ENCODE peak calls at places on chromosomes 2 and 18, in five cellular contexts. Y is Calu3; P is activated naive CD4-positive, alpha-beta T cell; F is left ventricle myocardium superior; C is iPS-NIHi11. W is an unnamed sample.

GRCh38 chr2:230134496-230135073 is 65.9 kb upstream of the SLC16A14 start:
- DNase-seq in Y (no peak), P (no peak), F (no peak), C (no peak), W (no peak)

GRCh38 chr2:119760876-119761275 is 1.2 kb downstream of the PTPN4 start:
- DNase-seq in Y (no peak), P (no peak), F (no peak), C (no peak), W (no peak)

GRCh38 chr18:11981383-11981632 is at the start of gene IMPA2:
- DNase-seq in Y (no peak), P (no peak), F (no peak), C (no peak), W (no peak)

GRCh38 chr2:167383610-167384194 is 495.4 kb downstream of the XIRP2 start:
- DNase-seq in Y (no peak), P (no peak), F (no peak), C (no peak), W (no peak)

GRCh38 chr2:112056626-112056987 is 1.5 kb downstream of the TMEM87B start:
- DNase-seq in Y (no peak), P (no peak), F (no peak), C (no peak), W (no peak)

GRCh38 chr2:215904101-215904500 is 109.2 kb downstream of the MREG start:
- DNase-seq in Y (no peak), P (no peak), F (no peak), C (no peak), W (no peak)

GRCh38 chr2:127675335-127676261 is at the start of gene LIMS2:
- DNase-seq in Y (peak; percentile 34), P (no peak), F (peak; percentile 78), C (peak; percentile 81), W (peak; percentile 52)

GRCh38 chr2:217142649-217143266 is 282.9 kb upstream of the TNP1 start:
- DNase-seq in Y (peak; percentile 56), P (no peak), F (no peak), C (peak; percentile 22), W (peak; percentile 69)

GRCh38 chr2:216696751-216697560 is 1.6 kb upstream of the IGFBP5 start:
- DNase-seq in Y (peak; percentile 35), P (no peak), F (no peak), C (no peak), W (no peak)

GRCh38 chr2:147989809-147990403 is 30.6 kb downstream of the ORC4 start:
- DNase-seq in Y (peak; percentile 13), P (no peak), F (no peak), C (peak; percentile 38), W (no peak)

GRCh38 chr2:237194081-237194480 is 108.4 kb downstream of the COPS8 start:
- DNase-seq in Y (no peak), P (no peak), F (no peak), C (no peak), W (no peak)

GRCh38 chr2:88055049-88055435 is 541 bp downstream of the KRCC1 start:
- DNase-seq in Y (no peak), P (no peak), F (no peak), C (peak; percentile 37), W (no peak)

GRCh38 chr18:72652990-72653593 is 109.0 kb upstream of the CBLN2 start:
- DNase-seq in Y (peak; percentile 56), P (no peak), F (no peak), C (peak; percentile 51), W (peak; percentile 77)

GRCh38 chr2:220077488-220077887 is 450.1 kb downstream of the SLC4A3 start:
- DNase-seq in Y (no peak), P (no peak), F (no peak), C (no peak), W (no peak)

W was measured in WTC11.